ENCODE peak calls at places on chromosomes 7 and 10, in four cellular contexts. A is A549, W is GM12878, H is K562. C is an unnamed sample.

GRCh38 chr10:81179805-81180452 is 642.2 kb downstream of the SH2D4B start:
- DNase-seq in A (no peak), H (no peak), W (peak), C (peak)

GRCh38 chr10:80685355-80685754 is 147.7 kb downstream of the SH2D4B start:
- DNase-seq in A (no peak), W (no peak), H (no peak), C (peak)

GRCh38 chr10:88442681-88443080 is 140.4 kb downstream of the RNLS start:
- DNase-seq in A (no peak), W (no peak), H (no peak), C (no peak)

GRCh38 chr7:55078465-55079372 is 59.9 kb downstream of the EGFR start:
- DNase-seq in H (peak), A (no peak), W (no peak), C (peak)

GRCh38 chr7:36686499-36686898 is 37.8 kb downstream of the AOAH start:
- DNase-seq in W (no peak), H (no peak), A (no peak), C (no peak)

GRCh38 chr10:53006663-53007610 is 234.4 kb upstream of the MBL2 start:
- DNase-seq in A (no peak), W (no peak), H (no peak), C (peak)

GRCh38 chr7:92778972-92779371 is 57.4 kb downstream of the CDK6 start:
- DNase-seq in A (no peak), W (peak), H (no peak), C (no peak)

GRCh38 chr7:2438775-2439174 is 35.4 kb downstream of the CHST12 start:
- DNase-seq in H (no peak), W (no peak), A (no peak), C (no peak)

GRCh38 chr10:71927669-71928592 is 36.3 kb upstream of the CHST3 start:
- DNase-seq in H (no peak), W (no peak), A (peak), C (peak)

GRCh38 chr7:112104153-112104552 is 102.0 kb downstream of the DOCK4 start:
- DNase-seq in A (no peak), H (no peak), W (no peak), C (no peak)

GRCh38 chr10:71351087-71351486 is 32.0 kb downstream of the SLC29A3 start:
- DNase-seq in A (no peak), H (no peak), W (no peak), C (no peak)

GRCh38 chr10:50936335-50936734 is 50.9 kb upstream of the A1CF start:
- DNase-seq in W (no peak), H (no peak), A (no peak), C (no peak)

GRCh38 chr10:50932113-50932512 is 46.7 kb upstream of the A1CF start:
- DNase-seq in H (no peak), A (no peak), W (no peak), C (no peak)

GRCh38 chr10:50941629-50942028 is 56.2 kb upstream of the A1CF start:
- DNase-seq in H (no peak), W (no peak), A (no peak), C (no peak)

DNA sequence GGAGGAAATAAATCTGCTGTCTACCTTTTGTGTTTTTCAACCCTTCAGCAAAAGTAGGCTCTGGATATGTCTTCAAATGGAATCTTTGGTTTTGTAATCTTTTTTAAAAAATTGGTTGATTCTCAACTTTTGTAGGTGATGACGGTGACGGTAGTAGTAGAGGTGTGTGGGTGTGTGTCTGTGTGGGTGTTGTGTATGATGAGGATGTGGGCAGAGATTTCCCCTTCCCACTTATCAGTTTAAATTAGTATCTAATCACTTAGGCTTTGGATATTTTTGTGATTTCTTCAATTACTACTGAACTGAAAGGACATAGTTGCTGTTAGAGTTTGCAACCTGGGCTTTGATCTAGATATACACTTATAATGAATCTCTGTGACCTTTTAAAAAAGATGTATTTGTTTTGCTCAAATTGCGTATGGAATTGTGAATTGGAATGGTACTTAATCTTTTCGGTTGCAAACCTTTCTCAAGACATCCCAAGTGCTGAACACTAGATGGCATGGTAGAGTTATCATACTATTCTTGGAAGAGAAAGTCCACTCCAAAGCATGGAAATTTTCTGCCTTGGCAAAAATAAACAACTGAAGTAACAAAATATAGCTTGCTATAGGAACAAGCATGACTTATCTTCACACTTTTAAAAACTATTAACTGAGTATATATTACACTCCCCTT is 51.9 kb upstream of the A1CF start:
- DNase-seq in H (no peak), W (no peak), A (peak), C (peak)
- TF ChIP-seq MYC in H (no peak), W (no peak), A (no peak), C (no peak)

GRCh38 chr10:122294006-122294405 is 22.9 kb downstream of the BTBD16 start:
- DNase-seq in W (no peak), A (no peak), H (no peak), C (no peak)
- TF ChIP-seq RAD21 in W (no peak), A (no peak), H (no peak), C (no peak)

GRCh38 chr10:64762861-64763260 is 1241.7 kb downstream of the REEP3 start:
- DNase-seq in H (no peak), A (no peak), W (no peak), C (no peak)

GRCh38 chr10:64760371-64760770 is 1239.2 kb downstream of the REEP3 start:
- DNase-seq in W (no peak), A (no peak), H (no peak), C (no peak)
- TF ChIP-seq MYC in W (no peak), A (no peak), H (no peak), C (no peak)

GRCh38 chr10:42149722-42150427 is 488.5 kb downstream of the ZNF33B start:
- DNase-seq in A (no peak), H (no peak), W (no peak), C (no peak)
- TF ChIP-seq RAD21 in A (no peak), H (no peak), W (no peak), C (no peak)

GRCh38 chr10:97000487-97001182 is 168.5 kb downstream of the LCOR start:
- DNase-seq in A (no peak), W (no peak), H (no peak), C (peak)
- TF ChIP-seq MYC in A (no peak), W (no peak), H (no peak), C (peak)

GRCh38 chr7:38448076-38448475 is 174.6 kb upstream of the TARP start:
- DNase-seq in W (no peak), H (no peak), A (no peak), C (no peak)
- TF ChIP-seq RAD21 in W (no peak), H (no peak), A (no peak), C (no peak)

GRCh38 chr10:103192451-103193106 is 493 bp downstream of the NT5C2 start:
- DNase-seq in H (no peak), W (no peak), A (peak), C (peak)
- TF ChIP-seq MYC in H (no peak), W (no peak), A (no peak), C (peak)

DNA sequence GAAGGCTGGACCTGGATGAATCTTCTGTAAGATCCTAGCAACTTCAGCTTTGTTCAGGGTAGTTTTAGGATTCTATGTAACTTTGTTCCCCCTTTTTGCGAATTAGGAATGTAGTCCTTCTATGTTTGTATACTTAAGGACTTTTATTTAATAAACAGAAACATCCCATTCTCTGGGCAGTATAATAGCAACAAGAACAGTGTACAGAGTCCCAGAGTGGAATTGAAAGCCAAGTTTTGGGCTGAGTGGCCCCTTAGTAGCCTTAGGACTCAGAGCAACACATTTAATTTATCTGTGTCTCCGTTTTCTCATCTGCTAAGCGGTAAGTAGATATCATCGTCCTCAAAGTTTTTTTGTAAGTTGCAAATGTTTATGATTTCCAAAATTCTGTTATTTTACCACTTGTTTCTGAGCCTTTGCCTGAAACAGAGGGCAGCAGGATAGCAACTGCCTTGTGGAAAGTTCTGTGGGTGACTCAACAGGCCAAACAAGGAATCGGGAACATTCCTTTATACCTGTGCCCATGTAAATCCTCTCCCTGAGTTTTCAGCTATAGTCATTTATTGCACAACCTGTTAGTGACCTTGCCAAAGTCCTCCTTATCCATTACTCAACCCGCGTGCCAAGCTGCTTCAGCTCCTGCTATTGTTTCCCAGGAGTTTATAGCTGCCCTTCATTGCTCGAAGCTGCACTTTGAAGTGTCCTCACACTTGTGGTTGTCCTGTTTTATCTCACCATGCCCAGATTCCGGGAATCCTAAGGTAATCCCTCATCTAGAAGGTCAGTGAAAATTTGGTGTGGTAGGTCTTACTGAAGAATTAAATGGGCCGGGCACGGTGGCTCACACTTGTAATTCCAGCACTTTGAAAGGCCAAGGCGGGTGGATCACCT is 199.1 kb upstream of the AHR start:
- DNase-seq in A (peak), H (no peak), W (no peak), C (peak)
- TF ChIP-seq RAD21 in A (peak), H (no peak), W (no peak), C (peak)

GRCh38 chr10:30091136-30091535 is 31.8 kb upstream of the JCAD start:
- DNase-seq in A (no peak), H (no peak), W (no peak), C (no peak)

GRCh38 chr10:30094601-30095000 is 35.2 kb upstream of the JCAD start:
- DNase-seq in A (no peak), W (no peak), H (no peak), C (no peak)

GRCh38 chr10:30095811-30096422 is 36.5 kb upstream of the JCAD start:
- DNase-seq in A (no peak), W (no peak), H (no peak), C (peak)

GRCh38 chr10:30093303-30093967 is 34.0 kb upstream of the JCAD start:
- DNase-seq in H (no peak), A (no peak), W (no peak), C (peak)

DNA sequence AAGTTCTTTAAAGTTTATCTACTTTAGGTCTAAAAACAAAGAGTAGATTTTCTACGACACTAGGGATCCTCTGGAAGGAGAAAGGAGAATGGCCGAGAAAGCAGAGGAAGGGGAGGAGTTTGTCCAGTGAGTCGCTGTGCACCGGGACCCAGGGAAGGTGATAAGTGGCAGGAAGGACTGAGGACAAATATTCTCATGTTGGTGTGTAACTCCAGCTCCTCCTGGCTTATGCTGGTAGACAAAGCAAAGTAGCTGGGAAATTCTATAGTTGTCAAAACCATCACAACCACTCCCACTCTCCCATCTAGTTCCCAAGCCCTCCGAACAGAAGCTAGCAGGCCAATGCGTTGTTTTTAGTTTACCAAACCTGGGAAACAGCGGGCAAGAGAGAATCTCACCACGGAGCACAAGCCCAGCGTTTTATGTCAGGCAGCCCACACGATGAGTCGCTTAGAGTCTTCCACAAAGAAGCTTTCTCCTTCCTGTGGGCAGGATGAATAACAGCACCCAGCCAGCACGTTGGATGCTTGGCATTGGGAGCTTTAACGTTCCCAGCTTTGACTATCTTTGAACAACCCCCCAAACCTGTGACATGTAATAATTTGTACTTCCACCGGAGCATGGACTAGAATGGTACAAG is 32.9 kb upstream of the JCAD start:
- DNase-seq in A (no peak), W (no peak), H (no peak), C (no peak)
- TF ChIP-seq MYC in A (no peak), W (no peak), H (no peak), C (no peak)

C was measured in HepG2.